ENCODE peak calls at places on chromosomes 13 and 19, in four cellular contexts. One of them, this sample, is unnamed.

GRCh38 chr13:100128373-100128772 is 39.5 kb downstream of the PCCA start:
- DNase-seq in suprapubic skin: no peak
- DNase-seq in A549: peak
- DNase-seq in spleen: no peak
- DNase-seq in this sample: peak

GRCh38 chr19:6828698-6829633 is 56.5 kb downstream of the VAV1 start:
- DNase-seq in suprapubic skin: no peak
- DNase-seq in A549: peak
- DNase-seq in spleen: no peak
- DNase-seq in this sample: peak

GRCh38 chr13:98576963-98577822 is at the start of gene STK24:
- DNase-seq in spleen: peak
- DNase-seq in A549: no peak
- DNase-seq in suprapubic skin: peak
- DNase-seq in this sample: peak

GRCh38 chr13:80000679-80001509 is 340.0 kb downstream of the SPRY2 start:
- DNase-seq in spleen: no peak
- DNase-seq in suprapubic skin: no peak
- DNase-seq in A549: no peak
- DNase-seq in this sample: no peak

GRCh38 chr19:21260164-21260847 is 68.9 kb downstream of the ZNF708 start:
- DNase-seq in A549: no peak
- DNase-seq in suprapubic skin: no peak
- DNase-seq in spleen: no peak
- DNase-seq in this sample: no peak

GRCh38 chr19:13835791-13836723 is 40.8 kb downstream of the ZSWIM4 start:
- DNase-seq in suprapubic skin: peak
- DNase-seq in A549: no peak
- DNase-seq in spleen: peak
- DNase-seq in this sample: no peak

GRCh38 chr19:18460313-18460712 is 22.4 kb upstream of the ISYNA1 start:
- DNase-seq in A549: no peak
- DNase-seq in spleen: peak
- DNase-seq in suprapubic skin: peak
- DNase-seq in this sample: no peak

GRCh38 chr13:96090240-96091101 is 564 bp downstream of the HS6ST3 start:
- DNase-seq in spleen: no peak
- DNase-seq in suprapubic skin: no peak
- DNase-seq in A549: no peak
- DNase-seq in this sample: no peak

GRCh38 chr13:45763419-45763818 is 61.3 kb downstream of the CBY2 start:
- DNase-seq in spleen: no peak
- DNase-seq in A549: no peak
- DNase-seq in suprapubic skin: no peak
- DNase-seq in this sample: no peak

GRCh38 chr13:111407381-111408131 is 87.1 kb downstream of the TEX29 start:
- DNase-seq in suprapubic skin: no peak
- DNase-seq in spleen: peak
- DNase-seq in A549: no peak
- DNase-seq in this sample: no peak

GRCh38 chr13:110815471-110816204 is 99.2 kb downstream of the ANKRD10 start:
- DNase-seq in A549: no peak
- DNase-seq in spleen: no peak
- DNase-seq in suprapubic skin: no peak
- DNase-seq in this sample: no peak

GRCh38 chr13:111115841-111116500 is 861 bp downstream of the ARHGEF7 start:
- DNase-seq in suprapubic skin: peak
- DNase-seq in spleen: no peak
- DNase-seq in A549: no peak
- DNase-seq in this sample: no peak

GRCh38 chr13:28636078-28636477 is 22.9 kb upstream of the POMP start:
- DNase-seq in suprapubic skin: no peak
- DNase-seq in A549: no peak
- DNase-seq in spleen: no peak
- DNase-seq in this sample: no peak

GRCh38 chr13:25902946-25903345 is 148.9 kb downstream of the SHISA2 start:
- DNase-seq in suprapubic skin: no peak
- DNase-seq in A549: no peak
- DNase-seq in spleen: no peak
- DNase-seq in this sample: no peak

GRCh38 chr19:2394054-2394668 is 33.2 kb downstream of the TIMM13 start:
- DNase-seq in A549: no peak
- DNase-seq in suprapubic skin: no peak
- DNase-seq in spleen: no peak
- DNase-seq in this sample: no peak

GRCh38 chr13:109602356-109602755 is 184.0 kb downstream of the IRS2 start:
- DNase-seq in spleen: no peak
- DNase-seq in A549: no peak
- DNase-seq in suprapubic skin: no peak
- DNase-seq in this sample: no peak

GRCh38 chr19:13526552-13526951 is 20.3 kb upstream of the CACNA1A start:
- DNase-seq in spleen: no peak
- DNase-seq in suprapubic skin: no peak
- DNase-seq in A549: no peak
- DNase-seq in this sample: peak

GRCh38 chr19:1264801-1265610 is 4.1 kb upstream of the CIRBP start:
- DNase-seq in spleen: peak
- DNase-seq in suprapubic skin: peak
- DNase-seq in A549: peak
- DNase-seq in this sample: peak

GRCh38 chr13:50285283-50285682 is 270.0 kb downstream of the KCNRG start:
- DNase-seq in suprapubic skin: no peak
- DNase-seq in A549: no peak
- DNase-seq in spleen: no peak
- DNase-seq in this sample: no peak

GRCh38 chr19:14432817-14433453 is at the start of gene PKN1:
- DNase-seq in A549: peak
- DNase-seq in suprapubic skin: no peak
- DNase-seq in spleen: peak
- DNase-seq in this sample: no peak

GRCh38 chr19:990119-990571 is 6.0 kb downstream of the WDR18 start:
- DNase-seq in suprapubic skin: no peak
- DNase-seq in spleen: no peak
- DNase-seq in A549: no peak
- DNase-seq in this sample: no peak

GRCh38 chr19:45667620-45668341 is at the start of gene GIPR:
- DNase-seq in spleen: peak
- DNase-seq in suprapubic skin: no peak
- DNase-seq in A549: peak
- DNase-seq in this sample: no peak

DNA sequence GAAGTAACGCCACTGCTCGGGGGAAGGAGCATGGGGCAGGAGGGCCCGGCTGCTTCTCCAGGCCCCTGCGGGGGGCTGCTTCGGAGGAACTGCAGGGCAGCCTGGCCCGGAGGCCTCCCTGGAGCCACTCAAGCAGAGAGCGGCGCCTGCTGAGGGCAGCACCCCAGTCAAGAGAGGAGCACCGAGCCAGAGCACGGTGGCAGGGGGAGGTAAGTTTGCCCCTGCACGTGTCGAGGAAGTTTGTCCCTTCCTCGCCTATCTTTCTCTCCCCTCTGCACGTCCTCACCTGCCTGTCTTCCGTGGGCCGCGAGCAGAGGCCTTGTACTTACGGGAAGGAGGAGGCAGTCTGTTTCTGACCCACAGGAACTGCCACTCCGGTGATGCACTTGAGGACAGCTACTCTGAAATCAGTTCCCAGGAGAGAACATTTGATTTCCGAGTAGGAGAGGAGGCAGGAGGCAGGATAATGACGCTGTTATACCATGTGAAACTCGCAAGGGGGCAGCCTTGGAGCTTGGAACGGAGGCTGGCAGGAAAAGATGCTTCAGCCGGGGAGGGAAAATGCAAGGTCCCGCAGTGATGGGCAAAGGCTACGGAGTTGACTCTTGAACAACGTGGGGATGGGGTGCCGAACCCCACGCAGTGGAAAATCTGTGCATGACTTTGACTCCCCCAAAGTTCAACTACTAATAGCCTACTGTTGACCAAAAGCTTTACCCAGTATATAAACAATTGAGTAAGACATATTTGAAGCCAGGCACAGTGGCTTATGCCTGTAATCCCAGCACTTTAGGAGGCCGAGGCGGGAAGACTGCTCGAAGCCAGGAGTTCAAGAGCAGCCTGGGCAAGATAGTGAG is 5.0 kb downstream of the FFAR1 start:
- DNase-seq in spleen: peak
- DNase-seq in suprapubic skin: peak
- DNase-seq in A549: peak
- DNase-seq in this sample: peak
- TF ChIP-seq POLR2A in spleen: no peak
- TF ChIP-seq POLR2A in suprapubic skin: no peak
- TF ChIP-seq POLR2A in A549: no peak
- TF ChIP-seq POLR2A in this sample: no peak

GRCh38 chr19:40716655-40717324 is at the start of the genes COQ8B and ITPKC:
- DNase-seq in spleen: peak
- DNase-seq in suprapubic skin: peak
- DNase-seq in A549: peak
- DNase-seq in this sample: peak
- TF ChIP-seq POLR2A in spleen: peak
- TF ChIP-seq POLR2A in suprapubic skin: peak
- TF ChIP-seq POLR2A in A549: peak
- TF ChIP-seq POLR2A in this sample: peak

GRCh38 chr19:19661141-19661674 is 2.3 kb downstream of the ATP13A1 start:
- DNase-seq in spleen: no peak
- DNase-seq in suprapubic skin: no peak
- DNase-seq in A549: no peak
- DNase-seq in this sample: no peak

GRCh38 chr19:19662866-19663291 is 597 bp downstream of the ATP13A1 start:
- DNase-seq in A549: no peak
- DNase-seq in suprapubic skin: no peak
- DNase-seq in spleen: no peak
- DNase-seq in this sample: no peak

GRCh38 chr19:19661675-19662251 is 1.7 kb downstream of the ATP13A1 start:
- DNase-seq in A549: no peak
- DNase-seq in spleen: peak
- DNase-seq in suprapubic skin: peak
- DNase-seq in this sample: no peak

GRCh38 chr19:19662344-19662743 is 1.1 kb downstream of the ATP13A1 start:
- DNase-seq in suprapubic skin: no peak
- DNase-seq in A549: no peak
- DNase-seq in spleen: no peak
- DNase-seq in this sample: no peak

GRCh38 chr19:19663292-19664120 is at the start of gene ATP13A1:
- DNase-seq in A549: peak
- DNase-seq in spleen: peak
- DNase-seq in suprapubic skin: peak
- DNase-seq in this sample: peak
- TF ChIP-seq POLR2A in A549: peak
- TF ChIP-seq POLR2A in spleen: peak
- TF ChIP-seq POLR2A in suprapubic skin: no peak
- TF ChIP-seq POLR2A in this sample: peak

GRCh38 chr19:5694952-5695648 is 5.0 kb downstream of the RPL36 start:
- DNase-seq in suprapubic skin: no peak
- DNase-seq in A549: no peak
- DNase-seq in spleen: no peak
- DNase-seq in this sample: no peak
- TF ChIP-seq POLR2A in suprapubic skin: no peak
- TF ChIP-seq POLR2A in A549: no peak
- TF ChIP-seq POLR2A in spleen: no peak
- TF ChIP-seq POLR2A in this sample: no peak

DNA sequence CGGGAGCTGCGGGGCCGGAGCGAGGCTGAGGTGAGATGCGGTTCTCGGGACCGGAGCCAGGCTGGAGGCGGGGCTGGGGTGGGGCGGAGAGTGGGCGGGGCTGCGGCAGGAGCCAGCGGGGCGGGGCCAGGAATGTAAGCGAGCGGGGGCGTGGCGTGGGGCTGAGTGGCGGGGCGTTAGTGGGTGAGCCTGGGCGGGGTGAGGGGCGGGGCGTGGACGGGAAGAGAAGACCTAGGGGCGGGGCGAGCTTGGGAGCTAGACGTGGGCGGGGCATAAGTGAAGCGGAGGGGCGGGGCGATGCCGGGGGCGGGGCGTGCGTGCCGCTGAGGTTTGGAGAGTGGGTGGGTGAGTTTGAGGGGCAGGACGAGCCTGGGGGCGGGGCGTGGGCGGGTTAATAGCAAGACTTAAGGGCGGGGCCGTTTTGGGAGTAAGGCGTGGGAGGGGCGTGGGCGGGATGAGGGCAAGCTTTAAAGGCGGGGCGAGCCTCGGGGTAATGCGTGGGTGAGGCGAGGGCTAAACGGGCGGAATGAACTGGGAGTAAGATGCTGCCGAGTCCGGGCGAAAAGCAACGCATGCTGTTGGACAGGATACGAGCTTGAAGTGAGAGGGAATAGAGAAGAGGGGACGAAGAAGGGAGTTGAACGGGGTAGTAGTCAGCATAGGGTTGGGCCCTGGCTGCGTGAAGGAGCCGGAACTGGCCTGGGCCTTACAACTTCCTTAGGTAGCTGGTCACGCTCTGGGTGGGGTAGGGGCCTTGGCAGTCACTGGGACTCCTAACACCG is 573 bp downstream of the SNAPC2 start:
- DNase-seq in suprapubic skin: peak
- DNase-seq in A549: peak
- DNase-seq in spleen: peak
- DNase-seq in this sample: peak
- TF ChIP-seq POLR2A in suprapubic skin: no peak
- TF ChIP-seq POLR2A in A549: no peak
- TF ChIP-seq POLR2A in spleen: peak
- TF ChIP-seq POLR2A in this sample: peak

GRCh38 chr19:48737360-48737998 is 2.9 kb downstream of the RASIP1 start:
- DNase-seq in spleen: no peak
- DNase-seq in suprapubic skin: no peak
- DNase-seq in A549: peak
- DNase-seq in this sample: no peak

GRCh38 chr19:48739835-48740704 is at the start of gene RASIP1:
- DNase-seq in spleen: peak
- DNase-seq in suprapubic skin: no peak
- DNase-seq in A549: no peak
- DNase-seq in this sample: no peak

GRCh38 chr19:48740705-48741030 is 258 bp upstream of the RASIP1 start:
- DNase-seq in suprapubic skin: no peak
- DNase-seq in A549: no peak
- DNase-seq in spleen: no peak
- DNase-seq in this sample: no peak

GRCh38 chr19:48738557-48739399 is 1.6 kb downstream of the RASIP1 start:
- DNase-seq in A549: peak
- DNase-seq in spleen: peak
- DNase-seq in suprapubic skin: peak
- DNase-seq in this sample: peak

GRCh38 chr19:48739400-48739825 is 997 bp downstream of the RASIP1 start:
- DNase-seq in spleen: no peak
- DNase-seq in A549: no peak
- DNase-seq in suprapubic skin: no peak
- DNase-seq in this sample: no peak
- TF ChIP-seq POLR2A in spleen: no peak
- TF ChIP-seq POLR2A in A549: no peak
- TF ChIP-seq POLR2A in suprapubic skin: no peak
- TF ChIP-seq POLR2A in this sample: no peak

GRCh38 chr19:10361569-10362011 is 18.8 kb downstream of the TYK2 start:
- DNase-seq in suprapubic skin: no peak
- DNase-seq in A549: no peak
- DNase-seq in spleen: no peak
- DNase-seq in this sample: no peak
- TF ChIP-seq POLR2A in suprapubic skin: no peak
- TF ChIP-seq POLR2A in A549: no peak
- TF ChIP-seq POLR2A in spleen: no peak
- TF ChIP-seq POLR2A in this sample: no peak

GRCh38 chr13:112783946-112784500 is 94.2 kb downstream of the ATP11A start:
- DNase-seq in spleen: no peak
- DNase-seq in A549: no peak
- DNase-seq in suprapubic skin: peak
- DNase-seq in this sample: no peak
- TF ChIP-seq POLR2A in spleen: no peak
- TF ChIP-seq POLR2A in A549: no peak
- TF ChIP-seq POLR2A in suprapubic skin: no peak
- TF ChIP-seq POLR2A in this sample: no peak

This sample was measured in H54.